ENCODE peak calls at places on chromosomes 4 and X, in four cellular contexts. K is T-cell, U is H9, J is epithelial cell of esophagus. Z is an unnamed sample.

GRCh38 chr4:88382621-88383020 is 4.0 kb downstream of the HERC6 start:
- DNase-seq in J (peak), K (peak), U (no peak), Z (peak)

GRCh38 chr4:129384974-129385373 is 289.0 kb downstream of the C4orf33 start:
- DNase-seq in U (no peak), J (peak), K (no peak), Z (no peak)

GRCh38 chr4:109735566-109736454 is 5.9 kb upstream of the PLA2G12A start:
- DNase-seq in J (no peak), K (no peak), U (no peak), Z (peak)

GRCh38 chr4:172042714-172043114 is 229.5 kb downstream of the GALNTL6 start:
- DNase-seq in U (no peak), J (peak), K (no peak), Z (peak)

GRCh38 chr4:80202784-80203553 is 5.7 kb downstream of the PRDM8 start:
- DNase-seq in U (peak), K (peak), J (peak), Z (no peak)

GRCh38 chrX:131513159-131513914 is 30.5 kb upstream of the OR13H1 start:
- DNase-seq in J (no peak), U (no peak), K (no peak), Z (no peak)

GRCh38 chr4:104408893-104409292 is 85.8 kb downstream of the CXXC4 start:
- DNase-seq in U (no peak), K (no peak), J (no peak), Z (no peak)

GRCh38 chr4:113579360-113579759 is 182.2 kb downstream of the CAMK2D start:
- DNase-seq in K (no peak), U (no peak), J (no peak), Z (no peak)

GRCh38 chr4:28947374-28947773 is 1772.8 kb upstream of the PCDH7 start:
- DNase-seq in K (no peak), U (no peak), J (no peak), Z (no peak)